ENCODE peak calls at places on chromosomes 3 and 15, in five cellular contexts. C is AG09309, O is thoracic aorta, S is fibroblast of mammary gland, D is brain microvascular endothelial cell. V is an unnamed sample.

GRCh38 chr15:62209322-62209721 is 44.2 kb upstream of the C2CD4B start:
- DNase-seq in C (no peak), O (no peak), S (no peak), D (no peak), V (no peak)

GRCh38 chr15:51319539-51319938 is 18.9 kb downstream of the CYP19A1 start:
- DNase-seq in C (no peak), O (no peak), S (no peak), D (no peak), V (no peak)

GRCh38 chr3:181739628-181740027 is 27.9 kb downstream of the SOX2 start:
- DNase-seq in C (no peak), O (no peak), S (no peak), D (no peak), V (no peak)

GRCh38 chr3:41863024-41863423 is 98.9 kb downstream of the ULK4 start:
- DNase-seq in C (no peak), O (no peak), S (no peak), D (no peak), V (no peak)

GRCh38 chr3:98726084-98726483 is 37.1 kb upstream of the ST3GAL6 start:
- DNase-seq in C (no peak), O (no peak), S (no peak), D (peak; percentile 28), V (no peak)

GRCh38 chr3:18443670-18444596 is 18.8 kb upstream of the SATB1 start:
- DNase-seq in C (no peak), O (no peak), S (no peak), D (no peak), V (no peak)

GRCh38 chr3:22475665-22476064 is 724.7 kb upstream of the ZNF385D start:
- DNase-seq in C (no peak), O (no peak), S (no peak), D (no peak), V (no peak)

GRCh38 chr3:46852329-46852720 is 10.9 kb downstream of the MYL3 start:
- DNase-seq in C (no peak), O (no peak), S (no peak), D (no peak), V (no peak)

GRCh38 chr15:98966036-98966787 is 41.4 kb downstream of the PGPEP1L start:
- DNase-seq in C (no peak), O (no peak), S (no peak), D (no peak), V (no peak)

GRCh38 chr3:58497074-58497473 is 5.2 kb downstream of the KCTD6 start:
- DNase-seq in C (no peak), O (no peak), S (peak; percentile 2), D (no peak), V (no peak)

GRCh38 chr3:56291244-56291680 is 177.0 kb downstream of the ERC2 start:
- DNase-seq in C (no peak), O (no peak), S (peak; percentile 50), D (peak; percentile 76), V (peak; percentile 69)

GRCh38 chr3:99365396-99365795 is 273.0 kb upstream of the COL8A1 start:
- DNase-seq in C (no peak), O (no peak), S (peak; percentile 83), D (no peak), V (no peak)

GRCh38 chr15:76108021-76108723 is 48.4 kb downstream of the TMEM266 start:
- DNase-seq in C (no peak), O (no peak), S (no peak), D (no peak), V (no peak)

DNA sequence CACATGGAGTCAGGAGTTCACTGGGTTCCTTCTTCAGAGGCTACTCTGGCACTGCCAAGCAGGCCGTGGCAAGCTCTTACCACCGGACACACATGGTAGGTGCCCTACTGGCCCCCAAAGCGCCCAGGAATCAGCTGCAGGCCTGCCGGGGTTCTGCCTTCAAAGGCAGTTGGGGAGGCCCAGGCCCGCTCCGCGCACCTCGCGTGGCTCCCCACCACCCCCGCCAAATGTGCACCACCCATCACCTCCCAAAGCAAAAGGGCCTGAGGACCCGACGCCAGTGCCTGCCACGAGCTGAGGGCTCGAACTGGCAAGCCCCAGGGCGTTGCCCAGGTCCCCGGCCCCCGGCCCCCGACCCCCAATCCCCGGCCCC is 669 bp downstream of the POMGNT2 start:
- DNase-seq in C (no peak), O (no peak), S (no peak), D (no peak), V (no peak)
- H3K4me3 ChIP-seq in C (peak overlapping the region; percentile 86), O (peak overlapping the region; percentile 99), S (peak overlapping the region; percentile 64), D (peak overlapping the region; percentile 73), V (peak overlapping the region; percentile 78)

DNA sequence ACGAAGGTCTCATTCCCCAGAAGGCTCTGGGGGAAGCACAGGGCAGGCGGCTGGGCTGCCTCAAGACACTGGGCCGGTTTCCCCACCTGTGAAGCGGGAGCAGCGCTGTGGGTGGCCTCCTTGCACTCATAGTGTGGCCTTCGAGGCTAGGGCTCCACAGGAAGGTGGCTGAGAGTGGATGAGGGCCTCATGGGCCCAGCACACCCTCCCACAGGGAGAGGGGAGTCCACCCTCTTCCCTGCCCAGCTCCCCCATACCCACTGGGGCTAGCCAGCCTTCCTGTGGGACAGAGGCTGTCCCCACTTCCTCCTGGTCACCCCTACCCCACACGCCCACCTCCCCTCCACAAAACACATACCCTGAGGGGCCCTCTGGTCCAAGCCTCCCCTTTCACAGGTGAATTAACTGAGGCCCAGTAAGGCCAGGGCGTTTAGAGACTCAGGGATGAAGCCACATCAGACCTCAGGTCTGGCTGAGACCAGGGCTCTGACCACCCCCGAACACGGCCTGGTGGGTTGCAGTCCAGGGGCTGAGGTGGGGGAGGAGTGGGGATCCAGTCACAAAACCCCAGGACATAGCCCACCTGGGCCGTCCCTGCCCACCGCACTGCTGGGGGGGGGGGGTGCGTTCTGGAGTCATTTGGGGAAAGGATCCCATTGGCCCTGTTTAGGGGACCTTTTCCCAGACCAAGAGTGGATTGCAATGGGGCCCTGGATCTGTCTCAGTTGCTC is 1.1 kb downstream of the ANPEP start:
- DNase-seq in C (no peak), O (no peak), S (no peak), D (no peak), V (no peak)
- H3K4me3 ChIP-seq in C (peak overlapping the region; percentile 80), O (peak overlapping the region; percentile 72), S (peak overlapping the region; percentile 89), D (peak overlapping the region; percentile 74), V (peak overlapping the region; percentile 78)

GRCh38 chr3:196872316-196872715 is 4.6 kb downstream of the SENP5 start:
- DNase-seq in C (no peak), O (no peak), S (no peak), D (peak; percentile 6), V (no peak)

GRCh38 chr3:196868297-196868661 is 559 bp downstream of the SENP5 start:
- DNase-seq in C (no peak), O (no peak), S (peak; percentile 13), D (peak; percentile 18), V (no peak)

GRCh38 chr3:196867507-196868296 is at the start of gene SENP5:
- DNase-seq in C (peak; percentile 39), O (peak; percentile 50), S (peak; percentile 81), D (peak; percentile 83), V (peak; percentile 58)

GRCh38 chr3:196867155-196867506 is 589 bp upstream of the SENP5 start:
- DNase-seq in C (no peak), O (no peak), S (no peak), D (no peak), V (no peak)
- H3K4me3 ChIP-seq in C (peak overlapping the region; percentile 55), O (peak overlapping the region; percentile 95), S (peak overlapping the region; percentile 61), D (peak overlapping the region; percentile 65), V (peak overlapping the region; percentile 79)

DNA sequence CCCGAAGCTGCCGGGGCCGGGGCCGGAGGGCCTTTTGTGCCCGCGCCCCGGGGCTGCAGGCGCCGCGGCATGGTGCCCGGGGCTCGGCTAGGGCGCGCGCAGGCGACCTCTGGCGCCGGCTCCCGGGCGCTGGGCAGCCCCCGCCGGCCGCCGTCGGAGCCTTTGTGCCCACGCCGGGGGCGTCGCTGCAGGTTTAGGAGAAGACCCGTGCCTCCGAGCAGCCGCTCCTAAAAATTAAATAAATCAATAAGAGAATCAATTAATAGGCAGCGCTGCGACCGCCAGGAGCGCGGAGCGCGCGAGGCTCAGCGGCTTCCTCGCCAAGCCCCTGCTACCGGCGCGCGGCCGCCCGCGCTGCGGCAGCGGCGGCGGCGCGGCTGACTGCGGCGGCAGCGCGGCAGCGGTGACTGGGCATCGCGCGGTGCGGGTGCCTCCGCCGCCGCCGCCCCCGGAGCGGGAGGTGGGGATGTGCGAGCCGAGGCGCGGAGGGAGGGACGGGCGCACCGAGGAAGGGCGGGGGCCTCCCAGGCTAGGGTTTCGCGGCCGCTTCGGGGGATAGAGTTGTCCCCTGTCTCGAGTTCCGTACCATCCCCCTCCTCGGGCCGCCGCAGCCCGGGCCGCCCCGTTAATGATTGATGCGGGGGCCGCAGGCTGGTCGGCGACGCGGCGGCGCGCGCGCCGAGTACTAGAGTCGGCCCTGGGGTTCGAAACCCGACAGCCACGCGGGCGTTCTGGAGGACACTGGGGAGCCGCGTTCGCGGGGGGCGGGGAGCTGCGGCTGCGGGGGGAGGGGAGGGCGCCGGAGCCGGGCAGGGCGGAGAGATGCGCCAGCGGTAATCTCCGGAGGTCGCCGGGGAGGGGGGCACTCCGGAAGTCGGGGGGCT is at the start of gene PAQR9:
- DNase-seq in C (no peak), O (no peak), S (no peak), D (no peak), V (no peak)
- H3K4me3 ChIP-seq in C (peak within 1 kb of the TSS; percentile 49), O (peak within 1 kb of the TSS; percentile 81), S (peak within 1 kb of the TSS; percentile 47), D (peak within 1 kb of the TSS; percentile 56), V (peak within 1 kb of the TSS; percentile 63)

DNA sequence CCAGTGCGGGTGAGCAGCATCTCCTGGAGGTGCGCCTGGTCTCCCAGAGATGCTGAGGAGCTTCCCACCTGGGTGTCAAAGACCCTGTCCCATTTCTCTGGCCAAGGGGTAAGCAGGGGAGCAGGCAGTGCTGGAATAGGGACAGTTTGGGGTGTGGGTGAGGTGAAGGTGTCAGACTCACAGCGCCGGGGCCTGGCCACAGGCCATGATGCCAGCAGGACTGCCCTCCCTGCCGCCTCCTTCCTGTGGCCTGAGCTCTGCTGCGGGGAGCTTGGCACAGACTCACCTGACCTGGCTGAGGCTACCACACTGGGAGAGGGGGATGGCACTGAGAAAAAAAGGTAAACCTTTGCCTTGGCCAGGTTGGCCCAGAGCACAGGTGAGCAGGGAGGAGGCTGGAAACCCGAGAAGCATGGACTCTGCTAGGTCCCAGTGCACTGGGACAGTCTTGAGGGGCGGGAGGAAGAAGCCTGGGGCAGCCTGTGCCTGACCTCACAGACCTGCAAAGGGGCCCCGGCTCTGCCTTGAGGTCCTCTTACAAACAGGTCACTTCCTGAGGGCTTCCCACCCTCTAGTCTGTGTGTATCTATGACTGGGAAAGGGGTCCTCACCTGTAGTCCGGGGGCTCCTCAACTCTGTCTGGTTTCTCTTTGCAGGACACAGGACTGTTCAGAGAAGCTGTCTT is 28.2 kb downstream of the GRAMD2A start:
- DNase-seq in C (no peak), O (no peak), S (no peak), D (no peak), V (no peak)
- H3K4me3 ChIP-seq in C (no peak overlapping the region), O (no peak overlapping the region), S (no peak overlapping the region), D (no peak overlapping the region), V (no peak overlapping the region)